ENCODE peak calls at places on chromosomes 13 and 19, in eight cellular contexts. M is cardiac muscle cell, K is IMR-90, Z is left lung, U is lower leg skin, T is coronary artery, E is dorsolateral prefrontal cortex, G is AG04450. R is an unnamed sample.

GRCh38 chr13:106796280-106797047 is 228.5 kb upstream of the ARGLU1 start:
- DNase-seq in Z (no peak), G (no peak), U (no peak), K (no peak), T (no peak), M (peak; percentile 2), E (no peak), R (no peak)

GRCh38 chr13:28047784-28048388 is 52.5 kb downstream of the FLT3 start:
- DNase-seq in Z (no peak), E (no peak), T (no peak), K (peak; percentile 79), U (no peak), M (no peak), G (no peak), R (no peak)

GRCh38 chr19:45667620-45668341 is at the start of gene GIPR:
- DNase-seq in G (no peak), T (no peak), U (peak; percentile 91), Z (peak; percentile 89), E (no peak), K (peak; percentile 38), M (no peak), R (no peak)

GRCh38 chr19:47778089-47778953 is at the start of gene SELENOW:
- DNase-seq in G (peak; percentile 27), M (peak; percentile 79), K (peak; percentile 46), U (peak; percentile 95), Z (peak; percentile 92), E (peak; percentile 77), T (peak; percentile 86), R (no peak)

GRCh38 chr13:112066624-112067004 is 335 bp upstream of the SOX1 start:
- DNase-seq in M (peak; percentile 58), U (peak; percentile 82), T (no peak), G (no peak), Z (peak; percentile 77), E (peak; percentile 81), K (no peak), R (no peak)

GRCh38 chr13:75635101-75635620 is 969 bp upstream of the LMO7 start:
- DNase-seq in G (no peak), M (no peak), E (no peak), U (no peak), K (no peak), T (no peak), Z (no peak), R (no peak)

GRCh38 chr19:41449079-41449864 is 6.3 kb downstream of the ERICH4 start:
- DNase-seq in T (no peak), E (peak; percentile 52), K (peak; percentile 61), M (peak; percentile 84), U (peak; percentile 95), G (peak; percentile 48), Z (peak; percentile 93), R (no peak)

GRCh38 chr13:47100214-47100853 is 203.5 kb upstream of the HTR2A start:
- DNase-seq in M (no peak), E (no peak), G (peak; percentile 8), K (peak; percentile 22), U (no peak), T (no peak), Z (no peak), R (no peak)

GRCh38 chr13:79659161-79659560 is 178.2 kb downstream of the NDFIP2 start:
- DNase-seq in E (no peak), M (peak; percentile 90), U (no peak), K (no peak), G (no peak), T (no peak), Z (no peak), R (no peak)

GRCh38 chr19:4911786-4912672 is 2.7 kb downstream of the UHRF1 start:
- DNase-seq in T (peak; percentile 86), U (peak; percentile 93), E (peak; percentile 55), Z (peak; percentile 85), G (peak; percentile 99), K (peak; percentile 100), M (peak; percentile 99), R (peak; percentile 100)

GRCh38 chr19:55112781-55113569 is 4.5 kb downstream of the PPP1R12C start:
- DNase-seq in E (no peak), T (no peak), G (no peak), U (no peak), Z (no peak), M (no peak), K (no peak), R (no peak)

GRCh38 chr13:34758628-34759027 is 183.4 kb upstream of the NBEA start:
- DNase-seq in E (no peak), Z (no peak), U (no peak), K (no peak), T (no peak), G (no peak), M (no peak), R (no peak)

GRCh38 chr13:50267917-50268316 is 252.7 kb downstream of the KCNRG start:
- DNase-seq in K (no peak), Z (no peak), T (no peak), U (no peak), M (no peak), E (no peak), G (no peak), R (no peak)

GRCh38 chr19:45464274-45464673 is 3.5 kb upstream of the FOSB start:
- DNase-seq in T (no peak), Z (no peak), M (no peak), G (no peak), K (no peak), E (no peak), U (no peak), R (no peak)

GRCh38 chr13:89862691-89863036 is 1484.8 kb upstream of the MIR17HG start:
- DNase-seq in U (no peak), G (no peak), M (no peak), K (no peak), E (no peak), Z (no peak), T (no peak), R (no peak)

GRCh38 chr13:70087247-70087646 is 20.4 kb upstream of the ATXN8OS start:
- DNase-seq in U (no peak), E (no peak), K (no peak), M (no peak), T (no peak), Z (no peak), G (no peak), R (no peak)

GRCh38 chr13:19845758-19846157 is 17.7 kb downstream of the ZMYM5 start:
- DNase-seq in T (no peak), U (no peak), M (peak; percentile 96), K (peak; percentile 99), E (no peak), Z (no peak), G (peak; percentile 96), R (peak; percentile 86)

GRCh38 chr19:41997121-41997850 is 3.3 kb upstream of the ATP1A3 start:
- DNase-seq in U (no peak), T (peak; percentile 58), M (peak; percentile 47), E (no peak), G (no peak), Z (peak; percentile 86), K (peak; percentile 22), R (no peak)

DNA sequence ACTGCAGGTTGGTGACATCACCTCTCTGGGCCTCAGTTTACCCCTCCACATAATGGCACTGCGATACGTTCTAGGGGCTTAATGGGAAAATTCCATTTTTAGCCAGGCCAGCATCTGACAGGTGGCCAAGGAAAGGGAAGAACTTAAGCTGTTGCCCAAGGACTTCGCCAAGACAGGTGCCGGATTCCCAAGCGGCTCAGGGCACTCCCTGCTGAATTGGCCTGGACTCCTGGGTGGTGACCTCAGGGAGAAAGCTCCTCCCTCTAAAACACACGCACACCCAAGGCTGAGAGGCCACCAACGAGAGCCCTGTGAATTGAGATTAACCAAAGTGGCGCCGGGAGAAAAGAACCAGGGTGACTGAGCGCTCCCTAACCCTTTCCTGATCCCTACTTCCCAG is 13.3 kb downstream of the MAST3 start:
- DNase-seq in E (no peak), K (no peak), T (no peak), G (no peak), M (no peak), U (no peak), Z (no peak), R (no peak)
- H3K4me3 ChIP-seq in E (peak overlapping the region; percentile 72), K (peak overlapping the region; percentile 94), T (peak overlapping the region; percentile 90), G (peak overlapping the region; percentile 77), M (peak overlapping the region; percentile 75), U (no peak overlapping the region), Z (peak overlapping the region; percentile 54), R (peak overlapping the region; percentile 74)

DNA sequence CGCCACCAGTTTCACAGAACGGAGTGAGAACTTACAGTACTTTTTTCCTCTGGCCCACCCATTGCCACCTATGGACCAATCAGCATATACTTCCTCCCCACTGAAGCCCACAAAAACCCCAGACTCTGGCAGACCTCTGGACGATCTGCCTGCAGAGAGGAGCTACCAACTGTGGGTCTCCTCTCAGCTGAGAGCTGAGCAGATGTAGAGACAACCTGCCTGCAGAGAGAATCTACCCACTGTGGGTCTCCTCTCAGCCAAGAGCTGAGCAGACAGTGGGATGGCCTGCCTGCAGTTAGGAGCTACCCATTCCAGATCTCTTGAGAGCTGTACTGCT is 69.7 kb downstream of the PIBF1 start:
- DNase-seq in M (no peak), T (no peak), U (no peak), G (no peak), K (no peak), Z (no peak), E (no peak), R (no peak)
- H3K4me3 ChIP-seq in M (no peak overlapping the region), T (no peak overlapping the region), U (no peak overlapping the region), G (no peak overlapping the region), K (no peak overlapping the region), Z (no peak overlapping the region), E (no peak overlapping the region), R (no peak overlapping the region)

DNA sequence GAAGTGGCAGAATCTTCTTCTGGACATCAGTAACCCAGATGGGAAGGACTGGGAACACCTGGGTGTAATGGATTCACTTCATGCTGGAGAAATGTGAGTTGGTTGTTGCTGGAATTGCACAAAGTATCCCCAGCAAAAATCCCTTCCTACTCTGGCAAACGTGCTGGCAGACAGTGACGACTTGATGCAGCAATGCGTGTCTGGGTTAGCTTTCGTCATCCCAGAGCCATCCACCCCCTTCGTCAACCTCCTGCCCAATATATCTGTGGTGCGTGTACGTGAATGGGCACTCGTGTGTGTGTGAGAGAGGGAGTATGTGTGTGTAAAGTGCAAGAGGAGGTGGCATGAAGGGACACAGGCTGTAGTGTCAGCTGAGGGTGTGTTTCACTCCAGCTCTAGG is 70.9 kb downstream of the TM9SF2 start:
- DNase-seq in M (peak; percentile 31), K (peak; percentile 4), Z (no peak), U (no peak), E (no peak), T (no peak), G (no peak), R (peak; percentile 67)
- H3K4me3 ChIP-seq in M (no peak overlapping the region), K (no peak overlapping the region), Z (no peak overlapping the region), U (no peak overlapping the region), E (no peak overlapping the region), T (no peak overlapping the region), G (no peak overlapping the region), R (no peak overlapping the region)

DNA sequence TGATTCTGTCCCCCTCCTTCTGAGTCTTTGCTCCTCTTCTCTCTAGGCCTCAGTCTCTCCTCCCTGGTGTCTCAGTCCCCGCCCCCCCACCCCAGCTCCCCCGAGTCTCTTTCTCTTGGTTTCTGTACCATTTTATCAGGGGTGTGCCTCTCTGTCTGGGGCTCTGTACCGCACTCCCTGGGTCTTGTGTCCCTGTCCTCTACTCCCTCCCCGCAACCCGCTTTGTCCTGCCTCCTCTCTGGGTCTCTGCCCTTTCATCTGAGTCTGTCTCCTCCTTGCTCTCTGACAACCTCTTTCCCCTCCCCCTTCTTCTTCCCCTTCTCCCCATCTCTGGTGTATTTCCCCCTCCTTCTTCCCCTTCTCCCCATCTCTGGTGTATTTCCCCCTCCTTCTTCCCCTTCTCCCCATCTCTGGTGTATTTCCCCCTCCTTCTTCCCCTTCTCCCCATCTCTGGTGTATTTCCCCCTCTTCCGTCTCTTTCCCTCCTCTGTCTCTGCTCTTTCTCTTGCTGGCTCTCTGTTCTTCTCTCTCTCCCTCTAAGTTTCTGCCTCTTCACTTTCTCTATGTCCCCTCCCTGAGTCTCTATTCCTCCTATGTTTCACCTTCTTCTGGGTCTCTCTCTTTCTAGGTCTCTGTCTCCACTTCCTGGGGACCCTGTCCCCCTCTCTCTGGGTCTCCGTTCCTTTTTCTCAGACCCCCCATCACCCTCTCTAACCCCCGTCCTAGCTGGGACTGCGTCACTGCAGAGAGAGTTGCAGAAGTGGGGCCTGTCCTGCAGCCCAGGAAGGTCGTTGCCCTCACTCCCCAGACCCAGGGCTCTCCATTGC is 2.2 kb upstream of the KCNC3 start:
- DNase-seq in G (no peak), E (no peak), K (no peak), T (no peak), Z (no peak), U (no peak), M (no peak), R (no peak)
- H3K4me3 ChIP-seq in G (no peak overlapping the region), E (peak overlapping the region; percentile 49), K (no peak overlapping the region), T (peak overlapping the region; percentile 65), Z (peak overlapping the region; percentile 52), U (no peak overlapping the region), M (peak overlapping the region; percentile 46), R (no peak overlapping the region)

R was measured in AG09309.